ENCODE peak calls at places on chromosomes 12 and 14, in seven cellular contexts. H, A, M, G, I, N and C are unnamed samples.
A peak's percentile ranks its signal among the peaks of the same experiment; 100 is the strongest.

GRCh38 chr14:56172074-56172473 is 53.9 kb downstream of the PELI2 start:
- DNase-seq in H (no peak), A (no peak), M (no peak), G (no peak), I (no peak), N (no peak), C (no peak)

GRCh38 chr12:65278576-65279386 is at the start of gene MSRB3:
- DNase-seq in H (peak; percentile 85), A (peak; percentile 75), M (peak; percentile 44), G (peak; percentile 16), I (peak; percentile 66), N (peak; percentile 19), C (peak; percentile 80)

GRCh38 chr12:72214163-72214562 is 58.0 kb upstream of the TRHDE start:
- DNase-seq in H (no peak), A (no peak), M (no peak), G (no peak), I (no peak), N (no peak), C (no peak)

GRCh38 chr12:47249082-47249481 is 169.3 kb upstream of the AMIGO2 start:
- DNase-seq in H (no peak), A (no peak), M (no peak), G (no peak), I (no peak), N (no peak), C (no peak)

GRCh38 chr14:37844614-37845013 is 249.2 kb downstream of the TTC6 start:
- DNase-seq in H (no peak), A (no peak), M (no peak), G (no peak), I (no peak), N (no peak), C (no peak)

GRCh38 chr14:102212845-102213244 is 73.1 kb downstream of the WDR20 start:
- DNase-seq in H (no peak), A (no peak), M (no peak), G (no peak), I (no peak), N (no peak), C (no peak)

GRCh38 chr14:78412475-78412874 is 242.3 kb downstream of the NRXN3 start:
- DNase-seq in H (no peak), A (no peak), M (no peak), G (no peak), I (no peak), N (no peak), C (no peak)

GRCh38 chr12:129237881-129238280 is 384.6 kb downstream of the GLT1D1 start:
- DNase-seq in H (no peak), A (no peak), M (no peak), G (no peak), I (no peak), N (no peak), C (no peak)

GRCh38 chr14:36661506-36662257 is at the start of gene PAX9:
- DNase-seq in H (peak; percentile 96), A (peak; percentile 91), M (peak; percentile 39), G (peak; percentile 93), I (peak; percentile 70), N (peak; percentile 81), C (peak; percentile 29)

GRCh38 chr14:101810897-101811620 is 49.5 kb downstream of the PPP2R5C start:
- DNase-seq in H (no peak), A (no peak), M (no peak), G (no peak), I (peak; percentile 32), N (no peak), C (no peak)

GRCh38 chr12:71109834-71110233 is 48.0 kb downstream of the TSPAN8 start:
- DNase-seq in H (no peak), A (no peak), M (no peak), G (no peak), I (no peak), N (no peak), C (no peak)

GRCh38 chr12:71107976-71108749 is 49.6 kb downstream of the TSPAN8 start:
- DNase-seq in H (no peak), A (no peak), M (no peak), G (no peak), I (no peak), N (no peak), C (no peak)
- TF ChIP-seq MAX in H (no peak), A (no peak), M (no peak), G (no peak), I (no peak), N (no peak), C (no peak)

DNA sequence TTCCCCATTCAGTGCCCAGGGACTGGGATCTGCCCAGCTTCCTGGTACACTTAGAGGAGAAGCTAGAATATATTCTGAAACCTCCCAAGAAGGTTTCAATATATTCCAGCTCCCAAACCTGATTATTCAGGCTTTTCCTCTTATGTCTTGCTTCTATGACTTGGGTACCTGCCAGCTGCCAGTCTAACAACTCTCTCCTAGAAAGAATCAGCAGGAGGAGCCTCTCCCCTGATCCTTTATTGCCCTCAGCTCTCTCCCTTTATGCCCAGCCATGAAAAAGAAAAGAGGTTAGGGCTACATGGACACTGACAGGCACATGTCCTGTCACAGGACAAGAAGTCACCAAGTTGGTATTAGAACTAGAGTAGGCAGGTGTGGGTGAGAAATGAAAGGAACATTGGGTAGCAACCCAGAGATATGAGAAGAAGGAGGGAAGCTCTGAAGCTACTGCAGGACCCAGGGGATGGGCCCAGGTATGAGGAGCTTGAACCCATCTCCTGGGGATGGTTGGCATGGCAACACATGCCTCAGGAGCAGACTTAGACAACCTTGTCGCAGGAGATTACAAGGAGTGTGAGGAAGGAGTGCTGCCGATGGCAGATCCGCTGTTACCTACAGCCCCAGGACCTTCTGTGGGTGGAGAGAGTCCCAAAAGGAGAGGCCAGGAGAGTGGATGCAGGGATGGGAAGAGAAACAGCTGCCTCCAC is 2.0 kb upstream of the CACNB3 start:
- DNase-seq in H (no peak), A (no peak), M (no peak), G (no peak), I (no peak), N (no peak), C (no peak)
- H3K4me3 ChIP-seq in H (peak overlapping the region; percentile 90), A (peak overlapping the region; percentile 81), M (peak overlapping the region; percentile 76), G (no peak overlapping the region), I (peak overlapping the region; percentile 50), N (peak overlapping the region; percentile 60), C (no peak overlapping the region)

GRCh38 chr14:98177551-98177950 is 1094.4 kb downstream of the BCL11B start:
- DNase-seq in H (no peak), A (no peak), M (no peak), G (no peak), I (no peak), N (no peak), C (no peak)
- TF ChIP-seq MAX in H (no peak), A (no peak), M (no peak), G (no peak), I (no peak), N (no peak), C (no peak)

GRCh38 chr14:52949711-52950409 is 990 bp downstream of the FERMT2 start:
- DNase-seq in H (no peak), A (peak; percentile 48), M (peak; percentile 44), G (no peak), I (peak; percentile 58), N (no peak), C (no peak)

GRCh38 chr14:52948836-52949235 is 2.0 kb downstream of the FERMT2 start:
- DNase-seq in H (no peak), A (no peak), M (no peak), G (no peak), I (no peak), N (no peak), C (no peak)

GRCh38 chr14:52950410-52950897 is 396 bp downstream of the FERMT2 start:
- DNase-seq in H (peak; percentile 80), A (peak; percentile 55), M (peak; percentile 22), G (peak; percentile 4), I (peak; percentile 71), N (no peak), C (peak; percentile 2)

GRCh38 chr14:52949249-52949648 is 1.6 kb downstream of the FERMT2 start:
- DNase-seq in H (no peak), A (no peak), M (no peak), G (no peak), I (peak; percentile 25), N (no peak), C (no peak)

GRCh38 chr14:52948039-52948438 is 2.8 kb downstream of the FERMT2 start:
- DNase-seq in H (no peak), A (no peak), M (peak; percentile 89), G (no peak), I (no peak), N (no peak), C (no peak)
- H3K4me3 ChIP-seq in H (no peak overlapping the region), A (no peak overlapping the region), M (peak overlapping the region; percentile 95), G (no peak overlapping the region), I (no peak overlapping the region), N (no peak overlapping the region), C (no peak overlapping the region)

GRCh38 chr12:5904441-5904840 is 40.6 kb downstream of the ANO2 start:
- DNase-seq in H (no peak), A (no peak), M (no peak), G (no peak), I (no peak), N (no peak), C (no peak)
- TF ChIP-seq MAX in H (no peak), A (no peak), M (no peak), G (no peak), I (no peak), N (no peak), C (no peak)

GRCh38 chr12:68614772-68615171 is 4.1 kb downstream of the RAP1B start:
- DNase-seq in H (no peak), A (no peak), M (no peak), G (no peak), I (no peak), N (no peak), C (no peak)
- H3K4me3 ChIP-seq in H (no peak overlapping the region), A (no peak overlapping the region), M (peak overlapping the region; percentile 11), G (no peak overlapping the region), I (no peak overlapping the region), N (no peak overlapping the region), C (peak overlapping the region; percentile 98)